ENCODE peak calls at places on chromosome 21, in seven cellular contexts. N, T, S, W, J, U and X are unnamed samples.

GRCh38 chr21:46124083-46124925 is 26.4 kb downstream of the COL6A2 start:
- DNase-seq in T (peak), J (no peak), U (no peak), S (no peak), W (peak), N (peak), X (peak)

GRCh38 chr21:45367402-45368351 is 37.3 kb upstream of the COL18A1 start:
- DNase-seq in T (peak), W (no peak), N (no peak), S (no peak), J (no peak), U (no peak), X (no peak)

GRCh38 chr21:36135391-36136094 is 664 bp downstream of the CBR3 start:
- DNase-seq in U (peak), N (peak), S (peak), J (peak), W (peak), T (peak), X (peak)

GRCh38 chr21:30695956-30696355 is 22.6 kb downstream of the KRTAP21-3 start:
- DNase-seq in U (no peak), J (no peak), S (no peak), T (no peak), W (no peak), N (no peak), X (no peak)

GRCh38 chr21:36027352-36027751 is 33.0 kb downstream of the SETD4 start:
- DNase-seq in S (peak), W (no peak), J (peak), N (no peak), U (peak), T (no peak), X (no peak)

GRCh38 chr21:35023396-35024070 is 25.6 kb downstream of the RUNX1 start:
- DNase-seq in W (no peak), T (no peak), J (no peak), U (no peak), N (no peak), S (no peak), X (no peak)

GRCh38 chr21:31363720-31364119 is 19.7 kb upstream of the TIAM1 start:
- DNase-seq in W (no peak), S (no peak), N (no peak), T (no peak), J (no peak), U (no peak), X (no peak)

GRCh38 chr21:45167796-45168222 is 93.4 kb downstream of the ADARB1 start:
- DNase-seq in U (peak), T (no peak), S (peak), N (no peak), W (no peak), J (peak), X (no peak)

GRCh38 chr21:42614811-42615342 is 38.5 kb upstream of the PDE9A start:
- DNase-seq in J (no peak), N (no peak), T (no peak), W (no peak), U (peak), S (no peak), X (no peak)

GRCh38 chr21:35547946-35548774 is 499.1 kb upstream of the RUNX1 start:
- DNase-seq in S (no peak), J (no peak), W (no peak), T (no peak), U (no peak), N (no peak), X (no peak)

GRCh38 chr21:34536820-34537219 is 24.8 kb upstream of the KCNE1 start:
- DNase-seq in T (no peak), N (no peak), J (peak), U (peak), S (peak), W (no peak), X (no peak)

GRCh38 chr21:45475797-45476570 is 66.3 kb downstream of the SLC19A1 start:
- DNase-seq in U (no peak), S (no peak), J (no peak), N (no peak), T (peak), W (no peak), X (no peak)